ENCODE peak calls at places on chromosomes 1 and 21, in six cellular contexts. Q is ecto neural progenitor cell, U is ELR, T is thoracic aorta, P is Daoy, K is LHCN-M2. R is an unnamed sample.

GRCh38 chr1:36871146-36871971 is 163.0 kb downstream of the GRIK3 start:
- DNase-seq in P (peak), K (no peak), T (no peak), U (no peak), Q (no peak), R (no peak)

GRCh38 chr1:21254335-21254951 is 35.8 kb downstream of the ECE1 start:
- DNase-seq in K (peak), Q (no peak), P (no peak), T (no peak), U (no peak), R (no peak)

GRCh38 chr1:171296897-171297296 is 17.1 kb upstream of the FMO4 start:
- DNase-seq in Q (no peak), P (no peak), T (no peak), U (no peak), K (no peak), R (no peak)

GRCh38 chr1:34549199-34549598 is 205.6 kb upstream of the GJB5 start:
- DNase-seq in U (no peak), P (no peak), Q (peak), T (no peak), K (no peak), R (no peak)

GRCh38 chr1:4093856-4094565 is 193.9 kb upstream of the C1orf174 start:
- DNase-seq in T (no peak), P (no peak), Q (no peak), U (no peak), K (no peak), R (no peak)

GRCh38 chr1:182484531-182485257 is 34.7 kb downstream of the RGSL1 start:
- DNase-seq in P (peak), T (no peak), U (peak), K (peak), Q (no peak), R (no peak)

GRCh38 chr1:100542264-100542663 is 4.3 kb downstream of the GPR88 start:
- DNase-seq in T (no peak), P (no peak), U (no peak), K (no peak), Q (no peak), R (no peak)

GRCh38 chr1:225635649-225636048 is 17.3 kb downstream of the ENAH start:
- DNase-seq in P (no peak), Q (no peak), K (no peak), U (no peak), T (no peak), R (no peak)

GRCh38 chr1:214425723-214426419 is 125.5 kb downstream of the PTPN14 start:
- DNase-seq in U (no peak), Q (no peak), T (no peak), K (peak), P (no peak), R (no peak)

GRCh38 chr21:17454315-17455027 is 58.4 kb upstream of the CXADR start:
- DNase-seq in Q (peak), T (no peak), P (peak), K (peak), U (peak), R (peak)

GRCh38 chr1:157168015-157168414 is 29.8 kb upstream of the ETV3 start:
- DNase-seq in P (no peak), Q (no peak), K (no peak), T (no peak), U (no peak), R (no peak)

GRCh38 chr1:20212685-20213331 is 26.5 kb upstream of the PLA2G2C start:
- DNase-seq in P (peak), T (no peak), K (peak), Q (peak), U (peak), R (no peak)

GRCh38 chr1:115332813-115333608 is 5.0 kb downstream of the NGF start:
- DNase-seq in T (no peak), K (peak), P (no peak), Q (no peak), U (peak), R (peak)

GRCh38 chr1:20153000-20153418 is 13.9 kb downstream of the PLA2G2F start:
- DNase-seq in P (no peak), U (no peak), T (no peak), K (no peak), Q (no peak), R (peak)

GRCh38 chr1:229599218-229599812 is 26.6 kb downstream of the TAF5L start:
- DNase-seq in U (no peak), T (no peak), K (no peak), Q (no peak), P (no peak), R (no peak)

GRCh38 chr1:31576201-31576669 is at the start of gene TINAGL1:
- DNase-seq in Q (peak), U (peak), T (no peak), P (peak), K (no peak), R (no peak)